ENCODE peak calls at places on chromosomes 13 and 19, in six cellular contexts. T is Panc1, B is A549, N is SK-N-SH, C is HepG2, S is K562. U is an unnamed sample.

GRCh38 chr13:31038834-31039552 is 106.5 kb downstream of the TEX26 start:
- DNase-seq in T (no peak), S (no peak), C (no peak), N (no peak), B (no peak), U (peak)

GRCh38 chr13:107563099-107563925 is 652.0 kb downstream of the LIG4 start:
- DNase-seq in S (no peak), N (peak), C (peak), B (no peak), T (no peak), U (no peak)

GRCh38 chr19:20558571-20558970 is 7.0 kb downstream of the ZNF737 start:
- DNase-seq in S (no peak), N (no peak), B (no peak), T (no peak), C (no peak), U (no peak)

GRCh38 chr13:71218960-71219359 is 648.0 kb downstream of the DACH1 start:
- DNase-seq in N (peak), B (no peak), C (peak), S (no peak), T (no peak), U (no peak)

GRCh38 chr13:30421093-30422055 is 919 bp upstream of the UBE2L5 start:
- DNase-seq in N (peak), C (no peak), B (peak), S (peak), T (no peak), U (peak)

GRCh38 chr19:17245535-17245984 is at the start of gene NR2F6:
- DNase-seq in C (no peak), B (no peak), T (no peak), S (peak), N (no peak), U (no peak)

GRCh38 chr13:80523134-80523533 is 182.2 kb upstream of the SPRY2 start:
- DNase-seq in B (no peak), S (no peak), T (no peak), C (no peak), N (no peak), U (no peak)

GRCh38 chr13:34076943-34077703 is 259.2 kb downstream of the RFC3 start:
- DNase-seq in C (peak), N (peak), T (no peak), S (no peak), B (peak), U (no peak)

GRCh38 chr19:12801466-12802266 is at the start of the genes PRDX2 and THSD8:
- DNase-seq in B (no peak), S (peak), T (no peak), N (peak), C (peak), U (no peak)

GRCh38 chr13:56622840-56623239 is 517.9 kb upstream of the PRR20A start:
- DNase-seq in C (no peak), S (no peak), N (no peak), B (no peak), T (no peak), U (no peak)

GRCh38 chr19:1035998-1036621 is 3.8 kb upstream of the ABCA7 start:
- DNase-seq in N (no peak), C (no peak), T (no peak), S (no peak), B (no peak), U (no peak)

GRCh38 chr19:19372656-19373416 is 32.6 kb upstream of the GATAD2A start:
- DNase-seq in N (no peak), C (peak), T (no peak), S (peak), B (peak), U (peak)

GRCh38 chr19:2791876-2792275 is 6.6 kb downstream of the THOP1 start:
- DNase-seq in N (no peak), T (no peak), B (no peak), S (no peak), C (no peak), U (no peak)

GRCh38 chr13:74290324-74290773 is 156.1 kb upstream of the KLF12 start:
- DNase-seq in B (no peak), T (no peak), N (peak), S (no peak), C (peak), U (no peak)

GRCh38 chr13:25727250-25727649 is 324.6 kb downstream of the SHISA2 start:
- DNase-seq in B (no peak), S (no peak), C (no peak), N (no peak), T (no peak), U (no peak)

GRCh38 chr19:39805120-39805519 is 26.5 kb downstream of the LEUTX start:
- DNase-seq in T (no peak), B (no peak), S (no peak), C (no peak), N (no peak), U (no peak)

GRCh38 chr13:75687145-75687763 is 51.1 kb downstream of the LMO7 start:
- DNase-seq in S (peak), T (no peak), N (peak), B (no peak), C (peak), U (no peak)

GRCh38 chr19:9945319-9945966 is 9.1 kb upstream of the OLFM2 start:
- DNase-seq in T (no peak), C (peak), S (peak), B (no peak), N (peak), U (no peak)

GRCh38 chr13:98858206-98858605 is 105.7 kb upstream of the SLC15A1 start:
- DNase-seq in C (no peak), N (no peak), S (no peak), T (no peak), B (no peak), U (no peak)

GRCh38 chr13:38575427-38575826 is 111.5 kb upstream of the FREM2 start:
- DNase-seq in S (no peak), N (no peak), C (no peak), T (no peak), B (no peak), U (no peak)

GRCh38 chr13:45011198-45011597 is 21.9 kb downstream of the GPALPP1 start:
- DNase-seq in B (no peak), T (no peak), N (no peak), S (no peak), C (no peak), U (no peak)

GRCh38 chr13:76948139-76948538 is at the start of gene ACOD1:
- DNase-seq in S (no peak), T (no peak), B (no peak), N (no peak), C (no peak), U (no peak)

GRCh38 chr19:8023371-8023770 is 17.9 kb upstream of the ELAVL1 start:
- DNase-seq in C (no peak), N (no peak), S (no peak), T (no peak), B (no peak), U (no peak)

GRCh38 chr13:49694446-49694845 is 3.2 kb upstream of the EBPL start:
- DNase-seq in N (no peak), C (no peak), S (no peak), B (no peak), T (no peak), U (no peak)

GRCh38 chr13:33479066-33479465 is 193.5 kb upstream of the STARD13 start:
- DNase-seq in S (no peak), T (no peak), B (no peak), C (no peak), N (no peak), U (no peak)

GRCh38 chr19:10876459-10877240 is 5.3 kb downstream of the CARM1 start:
- DNase-seq in B (no peak), C (no peak), S (no peak), T (no peak), N (no peak), U (no peak)

GRCh38 chr13:30026093-30026492 is 175.7 kb upstream of the UBL3 start:
- DNase-seq in S (no peak), B (no peak), C (no peak), T (no peak), N (no peak), U (no peak)

GRCh38 chr19:38557205-38557799 is 60.5 kb downstream of the MAP4K1 start:
- DNase-seq in C (no peak), N (no peak), T (no peak), S (peak), B (no peak), U (peak)

GRCh38 chr19:55160128-55160985 is 2.8 kb upstream of the TNNI3 start:
- DNase-seq in N (peak), B (peak), C (peak), T (peak), S (peak), U (peak)

GRCh38 chr13:110304256-110304655 is 2.7 kb downstream of the COL4A1 start:
- DNase-seq in C (no peak), N (no peak), T (no peak), B (no peak), S (no peak), U (no peak)

GRCh38 chr19:32910094-32910493 is 40.5 kb upstream of the SLC7A9 start:
- DNase-seq in C (no peak), N (no peak), T (no peak), B (no peak), S (no peak), U (no peak)

GRCh38 chr19:45781282-45782161 is 768 bp downstream of the DMPK start:
- DNase-seq in B (peak), T (no peak), S (no peak), N (no peak), C (no peak), U (no peak)

GRCh38 chr19:2150794-2151338 is 500 bp downstream of the AP3D1 start:
- DNase-seq in T (no peak), N (no peak), B (no peak), S (peak), C (no peak), U (peak)

GRCh38 chr13:30331331-30331771 is 24.0 kb upstream of the KATNAL1 start:
- DNase-seq in N (no peak), T (no peak), S (no peak), B (no peak), C (no peak), U (no peak)

GRCh38 chr13:100269837-100270236 is 180.9 kb downstream of the PCCA start:
- DNase-seq in B (no peak), C (no peak), T (no peak), N (no peak), S (no peak), U (no peak)

GRCh38 chr19:38384209-38385027 is 3.4 kb downstream of the GGN start:
- DNase-seq in T (no peak), N (no peak), S (peak), B (peak), C (peak), U (no peak)

GRCh38 chr19:58366576-58367430 is 4.3 kb upstream of the ZNF497 start:
- DNase-seq in T (no peak), S (no peak), B (no peak), C (no peak), N (peak), U (no peak)

GRCh38 chr19:1690570-1691307 is 38.3 kb upstream of the TCF3 start:
- DNase-seq in C (no peak), T (no peak), B (no peak), S (peak), N (peak), U (peak)

GRCh38 chr19:50325310-50326100 is 3.7 kb downstream of the KCNC3 start:
- DNase-seq in B (peak), N (peak), T (no peak), C (peak), S (peak), U (peak)

GRCh38 chr19:13882841-13883240 is 5.9 kb downstream of the NANOS3 start:
- DNase-seq in C (no peak), N (peak), B (no peak), T (no peak), S (no peak), U (no peak)
- TF ChIP-seq REST in C (no peak), N (no peak), B (no peak), T (no peak), S (no peak), U (no peak)

GRCh38 chr13:46687810-46688209 is 109.2 kb downstream of the ESD start:
- DNase-seq in C (peak), S (peak), B (peak), N (no peak), T (no peak), U (no peak)

GRCh38 chr13:46684287-46685001 is 112.5 kb downstream of the ESD start:
- DNase-seq in S (no peak), T (no peak), B (no peak), C (peak), N (no peak), U (no peak)

GRCh38 chr13:46683879-46684278 is 113.1 kb downstream of the ESD start:
- DNase-seq in T (no peak), B (no peak), C (no peak), N (no peak), S (no peak), U (no peak)

GRCh38 chr13:46685006-46685730 is 111.8 kb downstream of the ESD start:
- DNase-seq in S (no peak), N (no peak), B (no peak), C (no peak), T (no peak), U (no peak)

GRCh38 chr13:46686171-46686570 is 110.8 kb downstream of the ESD start:
- DNase-seq in T (no peak), S (no peak), B (no peak), N (no peak), C (no peak), U (no peak)
- TF ChIP-seq REST in T (no peak), S (no peak), B (no peak), N (no peak), C (no peak), U (no peak)

GRCh38 chr13:41416276-41416675 is 41.1 kb upstream of the RGCC start:
- DNase-seq in C (no peak), S (no peak), N (no peak), B (no peak), T (no peak), U (no peak)

GRCh38 chr13:41420146-41420545 is 37.2 kb upstream of the RGCC start:
- DNase-seq in S (no peak), T (no peak), N (no peak), C (no peak), B (no peak), U (no peak)

GRCh38 chr13:41418027-41418426 is 39.3 kb upstream of the RGCC start:
- DNase-seq in C (no peak), B (no peak), N (no peak), T (no peak), S (no peak), U (no peak)

GRCh38 chr13:41413907-41414306 is 43.4 kb upstream of the RGCC start:
- DNase-seq in T (no peak), N (no peak), S (no peak), B (no peak), C (no peak), U (no peak)

GRCh38 chr13:41418751-41419150 is 38.6 kb upstream of the RGCC start:
- DNase-seq in B (no peak), T (no peak), S (no peak), C (no peak), N (no peak), U (no peak)
- TF ChIP-seq REST in B (no peak), T (no peak), S (no peak), C (no peak), N (no peak), U (no peak)

GRCh38 chr13:32426191-32426980 is 1.5 kb downstream of the N4BP2L1 start:
- DNase-seq in C (no peak), S (no peak), B (no peak), T (no peak), N (no peak), U (peak)
- TF ChIP-seq REST in C (no peak), S (no peak), B (no peak), T (no peak), N (no peak), U (no peak)

DNA sequence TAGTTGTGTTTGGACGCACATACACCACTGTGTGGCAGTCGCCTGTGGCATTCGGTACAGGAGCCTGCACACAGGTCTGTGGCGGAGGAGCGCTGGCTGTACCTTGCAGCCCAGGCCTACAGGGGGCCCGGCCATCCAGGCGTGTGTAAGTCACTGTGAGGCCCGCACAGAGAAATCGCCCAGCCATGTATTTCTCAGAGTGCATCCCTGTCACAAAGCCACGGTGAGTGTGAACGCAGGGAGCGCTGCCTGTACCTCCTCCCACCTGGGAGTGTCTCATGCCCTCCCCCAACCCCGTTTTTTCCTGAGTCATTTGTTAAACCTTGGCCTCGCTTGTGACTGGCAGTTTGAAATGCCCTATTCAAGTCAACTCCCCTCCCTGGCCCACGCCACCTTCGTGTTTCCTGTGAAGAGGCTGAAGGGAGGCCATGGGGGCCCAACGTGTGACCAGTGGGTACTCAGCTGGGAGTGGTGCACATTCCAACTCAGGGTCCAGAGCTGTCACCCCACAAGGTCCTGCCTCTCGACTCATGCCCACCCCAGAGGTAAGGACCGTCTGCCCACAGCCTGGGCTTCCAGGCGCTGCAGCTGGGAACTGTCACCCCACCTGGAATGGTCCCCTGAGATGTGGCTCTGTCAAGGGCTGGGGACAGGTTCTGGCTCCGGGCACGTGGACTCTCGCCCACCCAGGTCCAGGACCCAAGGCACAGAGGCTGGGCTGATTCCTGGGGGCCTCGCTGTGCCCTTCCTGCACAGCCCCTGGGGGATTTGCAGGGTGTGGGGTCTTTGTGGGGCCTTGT is 11.6 kb upstream of the RASA3 start:
- DNase-seq in C (peak), S (peak), N (peak), T (no peak), B (peak), U (no peak)
- TF ChIP-seq REST in C (no peak), S (no peak), N (no peak), T (no peak), B (no peak), U (no peak)

GRCh38 chr19:54124393-54124792 is 8.8 kb downstream of the PRPF31 start:
- DNase-seq in S (no peak), N (no peak), C (no peak), B (no peak), T (no peak), U (no peak)
- TF ChIP-seq REST in S (no peak), N (no peak), C (no peak), B (no peak), T (no peak), U (no peak)

DNA sequence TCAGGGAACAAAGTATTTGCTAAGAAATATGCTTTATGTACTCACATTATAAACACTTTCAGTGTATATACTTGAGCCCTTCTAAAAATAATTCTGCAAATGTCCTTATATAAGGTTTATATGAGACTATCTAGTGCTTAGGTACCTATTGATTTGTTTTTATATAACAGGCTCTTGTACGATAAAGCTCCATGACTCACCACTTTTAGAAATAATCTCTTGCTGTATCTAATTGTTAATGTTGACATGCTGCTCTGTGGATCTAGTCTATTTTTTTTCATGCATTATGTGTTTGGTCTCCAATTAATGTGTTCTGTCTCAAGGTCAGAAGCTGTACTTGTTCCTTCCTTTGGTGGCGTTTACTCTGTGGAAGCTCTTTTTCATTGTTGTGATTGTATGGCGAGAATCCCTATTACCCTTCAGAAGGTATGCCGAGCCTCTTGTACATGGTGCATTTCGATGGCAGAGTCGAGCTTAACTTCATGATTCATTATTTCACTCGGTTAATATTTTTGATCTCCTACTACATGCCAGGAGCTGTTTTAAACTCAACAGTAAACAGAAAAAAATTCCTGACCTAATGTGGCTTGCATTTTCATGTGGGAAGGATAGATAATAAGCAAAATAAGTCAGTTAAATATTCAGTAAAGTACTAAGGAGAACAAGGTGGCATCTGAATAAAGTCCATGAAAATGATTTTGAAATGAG is 361.6 kb downstream of the COG6 start:
- DNase-seq in S (no peak), B (no peak), C (no peak), T (no peak), N (no peak), U (no peak)
- TF ChIP-seq REST in S (no peak), B (no peak), C (no peak), T (no peak), N (no peak), U (no peak)

GRCh38 chr19:28606269-28607032 is 606.5 kb downstream of the UQCRFS1 start:
- DNase-seq in N (no peak), S (peak), C (no peak), B (no peak), T (no peak), U (no peak)
- TF ChIP-seq REST in N (no peak), S (no peak), C (no peak), B (no peak), T (no peak), U (no peak)